ENCODE peak calls at places on chromosomes 12 and 14, in eight cellular contexts. One of them, this sample, is unnamed.

GRCh38 chr12:40308851-40309420 is 84.1 kb downstream of the LRRK2 start:
- DNase-seq in astrocyte of the spinal cord: no peak
- DNase-seq in astrocyte: no peak
- DNase-seq in brain microvascular endothelial cell: no peak
- DNase-seq in AG04450: no peak
- DNase-seq in foreskin fibroblast: no peak
- DNase-seq in mesendoderm: no peak
- DNase-seq in lower leg skin: no peak
- DNase-seq in this sample: no peak

GRCh38 chr14:44895716-44896115 is 66.0 kb downstream of the KLHL28 start:
- DNase-seq in astrocyte: peak; percentile 87
- DNase-seq in astrocyte of the spinal cord: peak; percentile 73
- DNase-seq in lower leg skin: no peak
- DNase-seq in mesendoderm: peak; percentile 17
- DNase-seq in foreskin fibroblast: peak; percentile 59
- DNase-seq in AG04450: peak; percentile 42
- DNase-seq in brain microvascular endothelial cell: peak; percentile 69
- DNase-seq in this sample: peak; percentile 35

GRCh38 chr14:93723001-93723400 is 65.3 kb downstream of the PRIMA1 start:
- DNase-seq in AG04450: no peak
- DNase-seq in astrocyte of the spinal cord: no peak
- DNase-seq in astrocyte: no peak
- DNase-seq in mesendoderm: no peak
- DNase-seq in foreskin fibroblast: no peak
- DNase-seq in lower leg skin: no peak
- DNase-seq in brain microvascular endothelial cell: no peak
- DNase-seq in this sample: no peak

GRCh38 chr14:68124885-68125731 is 305.5 kb downstream of the RAD51B start:
- DNase-seq in astrocyte of the spinal cord: peak; percentile 76
- DNase-seq in astrocyte: peak; percentile 89
- DNase-seq in foreskin fibroblast: peak; percentile 63
- DNase-seq in brain microvascular endothelial cell: peak; percentile 74
- DNase-seq in mesendoderm: peak; percentile 53
- DNase-seq in lower leg skin: no peak
- DNase-seq in AG04450: no peak
- DNase-seq in this sample: no peak

GRCh38 chr14:36684946-36685345 is 23.3 kb downstream of the PAX9 start:
- DNase-seq in astrocyte: no peak
- DNase-seq in AG04450: no peak
- DNase-seq in astrocyte of the spinal cord: no peak
- DNase-seq in foreskin fibroblast: no peak
- DNase-seq in mesendoderm: no peak
- DNase-seq in lower leg skin: no peak
- DNase-seq in brain microvascular endothelial cell: no peak
- DNase-seq in this sample: no peak

GRCh38 chr12:92369643-92370042 is 224.0 kb upstream of the BTG1 start:
- DNase-seq in foreskin fibroblast: peak; percentile 93
- DNase-seq in astrocyte of the spinal cord: peak; percentile 38
- DNase-seq in AG04450: no peak
- DNase-seq in lower leg skin: no peak
- DNase-seq in astrocyte: peak; percentile 59
- DNase-seq in mesendoderm: no peak
- DNase-seq in brain microvascular endothelial cell: no peak
- DNase-seq in this sample: no peak

GRCh38 chr14:63993992-63994391 is 141.2 kb downstream of the SYNE2 start:
- DNase-seq in mesendoderm: no peak
- DNase-seq in foreskin fibroblast: no peak
- DNase-seq in lower leg skin: no peak
- DNase-seq in brain microvascular endothelial cell: peak; percentile 2
- DNase-seq in astrocyte of the spinal cord: no peak
- DNase-seq in AG04450: no peak
- DNase-seq in astrocyte: no peak
- DNase-seq in this sample: no peak

GRCh38 chr12:84034891-84035290 is 877.7 kb downstream of the SLC6A15 start:
- DNase-seq in astrocyte of the spinal cord: no peak
- DNase-seq in mesendoderm: no peak
- DNase-seq in lower leg skin: no peak
- DNase-seq in brain microvascular endothelial cell: no peak
- DNase-seq in foreskin fibroblast: peak; percentile 1
- DNase-seq in AG04450: no peak
- DNase-seq in astrocyte: no peak
- DNase-seq in this sample: no peak

GRCh38 chr14:103247169-103247606 is 86.8 kb upstream of the EIF5 start:
- DNase-seq in astrocyte: no peak
- DNase-seq in astrocyte of the spinal cord: no peak
- DNase-seq in lower leg skin: no peak
- DNase-seq in foreskin fibroblast: no peak
- DNase-seq in brain microvascular endothelial cell: no peak
- DNase-seq in mesendoderm: peak; percentile 18
- DNase-seq in AG04450: no peak
- DNase-seq in this sample: no peak

GRCh38 chr14:53153702-53154112 is 584 bp upstream of the DDHD1 start:
- DNase-seq in mesendoderm: no peak
- DNase-seq in foreskin fibroblast: no peak
- DNase-seq in astrocyte of the spinal cord: no peak
- DNase-seq in astrocyte: no peak
- DNase-seq in brain microvascular endothelial cell: no peak
- DNase-seq in AG04450: no peak
- DNase-seq in lower leg skin: no peak
- DNase-seq in this sample: no peak

GRCh38 chr14:71883094-71883493 is 49.1 kb upstream of the RGS6 start:
- DNase-seq in lower leg skin: no peak
- DNase-seq in astrocyte: no peak
- DNase-seq in AG04450: no peak
- DNase-seq in brain microvascular endothelial cell: no peak
- DNase-seq in foreskin fibroblast: no peak
- DNase-seq in astrocyte of the spinal cord: no peak
- DNase-seq in mesendoderm: no peak
- DNase-seq in this sample: no peak

GRCh38 chr12:91177380-91177779 is 5.2 kb downstream of the DCN start:
- DNase-seq in astrocyte of the spinal cord: peak; percentile 10
- DNase-seq in lower leg skin: no peak
- DNase-seq in AG04450: no peak
- DNase-seq in astrocyte: peak; percentile 34
- DNase-seq in foreskin fibroblast: no peak
- DNase-seq in mesendoderm: no peak
- DNase-seq in brain microvascular endothelial cell: peak; percentile 28
- DNase-seq in this sample: no peak

GRCh38 chr12:102107970-102108369 is 11.9 kb downstream of the NUP37 start:
- DNase-seq in mesendoderm: no peak
- DNase-seq in lower leg skin: no peak
- DNase-seq in astrocyte: no peak
- DNase-seq in astrocyte of the spinal cord: no peak
- DNase-seq in AG04450: no peak
- DNase-seq in foreskin fibroblast: no peak
- DNase-seq in brain microvascular endothelial cell: no peak
- DNase-seq in this sample: no peak

GRCh38 chr12:107986183-107986582 is 142.9 kb upstream of the WSCD2 start:
- DNase-seq in mesendoderm: no peak
- DNase-seq in lower leg skin: no peak
- DNase-seq in astrocyte: no peak
- DNase-seq in astrocyte of the spinal cord: no peak
- DNase-seq in brain microvascular endothelial cell: no peak
- DNase-seq in foreskin fibroblast: no peak
- DNase-seq in AG04450: no peak
- DNase-seq in this sample: no peak
- H3K4me3 ChIP-seq in mesendoderm: no peak overlapping the region
- H3K4me3 ChIP-seq in lower leg skin: no peak overlapping the region
- H3K4me3 ChIP-seq in astrocyte: no peak overlapping the region
- H3K4me3 ChIP-seq in astrocyte of the spinal cord: no peak overlapping the region
- H3K4me3 ChIP-seq in brain microvascular endothelial cell: no peak overlapping the region
- H3K4me3 ChIP-seq in foreskin fibroblast: no peak overlapping the region
- H3K4me3 ChIP-seq in AG04450: no peak overlapping the region
- H3K4me3 ChIP-seq in this sample: no peak overlapping the region

GRCh38 chr12:61996717-61997116 is 263.5 kb upstream of the USP15 start:
- DNase-seq in mesendoderm: no peak
- DNase-seq in AG04450: no peak
- DNase-seq in brain microvascular endothelial cell: no peak
- DNase-seq in foreskin fibroblast: no peak
- DNase-seq in astrocyte of the spinal cord: no peak
- DNase-seq in lower leg skin: no peak
- DNase-seq in astrocyte: no peak
- DNase-seq in this sample: no peak

GRCh38 chr12:61993734-61994345 is 266.4 kb upstream of the USP15 start:
- DNase-seq in brain microvascular endothelial cell: peak; percentile 25
- DNase-seq in foreskin fibroblast: peak; percentile 0
- DNase-seq in lower leg skin: no peak
- DNase-seq in mesendoderm: peak; percentile 76
- DNase-seq in astrocyte of the spinal cord: peak; percentile 13
- DNase-seq in AG04450: no peak
- DNase-seq in astrocyte: no peak
- DNase-seq in this sample: no peak

GRCh38 chr12:61991663-61992062 is 268.5 kb upstream of the USP15 start:
- DNase-seq in foreskin fibroblast: no peak
- DNase-seq in brain microvascular endothelial cell: no peak
- DNase-seq in astrocyte: no peak
- DNase-seq in AG04450: no peak
- DNase-seq in astrocyte of the spinal cord: no peak
- DNase-seq in mesendoderm: no peak
- DNase-seq in lower leg skin: no peak
- DNase-seq in this sample: no peak
- H3K4me3 ChIP-seq in foreskin fibroblast: no peak overlapping the region
- H3K4me3 ChIP-seq in brain microvascular endothelial cell: no peak overlapping the region
- H3K4me3 ChIP-seq in astrocyte: no peak overlapping the region
- H3K4me3 ChIP-seq in AG04450: no peak overlapping the region
- H3K4me3 ChIP-seq in astrocyte of the spinal cord: no peak overlapping the region
- H3K4me3 ChIP-seq in mesendoderm: no peak overlapping the region
- H3K4me3 ChIP-seq in lower leg skin: no peak overlapping the region
- H3K4me3 ChIP-seq in this sample: no peak overlapping the region

GRCh38 chr14:100191584-100192249 is 32.3 kb upstream of the DEGS2 start:
- DNase-seq in AG04450: no peak
- DNase-seq in foreskin fibroblast: no peak
- DNase-seq in mesendoderm: no peak
- DNase-seq in astrocyte of the spinal cord: no peak
- DNase-seq in brain microvascular endothelial cell: no peak
- DNase-seq in astrocyte: no peak
- DNase-seq in lower leg skin: no peak
- DNase-seq in this sample: no peak

GRCh38 chr14:100192250-100192671 is 32.8 kb upstream of the DEGS2 start:
- DNase-seq in mesendoderm: no peak
- DNase-seq in foreskin fibroblast: no peak
- DNase-seq in brain microvascular endothelial cell: no peak
- DNase-seq in astrocyte of the spinal cord: no peak
- DNase-seq in AG04450: no peak
- DNase-seq in astrocyte: no peak
- DNase-seq in lower leg skin: no peak
- DNase-seq in this sample: no peak

GRCh38 chr14:100192672-100193416 is 33.4 kb upstream of the DEGS2 start:
- DNase-seq in astrocyte: peak; percentile 89
- DNase-seq in brain microvascular endothelial cell: peak; percentile 97
- DNase-seq in astrocyte of the spinal cord: peak; percentile 97
- DNase-seq in mesendoderm: peak; percentile 99
- DNase-seq in foreskin fibroblast: peak; percentile 89
- DNase-seq in lower leg skin: peak; percentile 99
- DNase-seq in AG04450: peak; percentile 88
- DNase-seq in this sample: peak; percentile 83

GRCh38 chr14:100190126-100190525 is 30.7 kb upstream of the DEGS2 start:
- DNase-seq in lower leg skin: no peak
- DNase-seq in brain microvascular endothelial cell: no peak
- DNase-seq in astrocyte: no peak
- DNase-seq in mesendoderm: no peak
- DNase-seq in foreskin fibroblast: no peak
- DNase-seq in AG04450: no peak
- DNase-seq in astrocyte of the spinal cord: no peak
- DNase-seq in this sample: no peak

DNA sequence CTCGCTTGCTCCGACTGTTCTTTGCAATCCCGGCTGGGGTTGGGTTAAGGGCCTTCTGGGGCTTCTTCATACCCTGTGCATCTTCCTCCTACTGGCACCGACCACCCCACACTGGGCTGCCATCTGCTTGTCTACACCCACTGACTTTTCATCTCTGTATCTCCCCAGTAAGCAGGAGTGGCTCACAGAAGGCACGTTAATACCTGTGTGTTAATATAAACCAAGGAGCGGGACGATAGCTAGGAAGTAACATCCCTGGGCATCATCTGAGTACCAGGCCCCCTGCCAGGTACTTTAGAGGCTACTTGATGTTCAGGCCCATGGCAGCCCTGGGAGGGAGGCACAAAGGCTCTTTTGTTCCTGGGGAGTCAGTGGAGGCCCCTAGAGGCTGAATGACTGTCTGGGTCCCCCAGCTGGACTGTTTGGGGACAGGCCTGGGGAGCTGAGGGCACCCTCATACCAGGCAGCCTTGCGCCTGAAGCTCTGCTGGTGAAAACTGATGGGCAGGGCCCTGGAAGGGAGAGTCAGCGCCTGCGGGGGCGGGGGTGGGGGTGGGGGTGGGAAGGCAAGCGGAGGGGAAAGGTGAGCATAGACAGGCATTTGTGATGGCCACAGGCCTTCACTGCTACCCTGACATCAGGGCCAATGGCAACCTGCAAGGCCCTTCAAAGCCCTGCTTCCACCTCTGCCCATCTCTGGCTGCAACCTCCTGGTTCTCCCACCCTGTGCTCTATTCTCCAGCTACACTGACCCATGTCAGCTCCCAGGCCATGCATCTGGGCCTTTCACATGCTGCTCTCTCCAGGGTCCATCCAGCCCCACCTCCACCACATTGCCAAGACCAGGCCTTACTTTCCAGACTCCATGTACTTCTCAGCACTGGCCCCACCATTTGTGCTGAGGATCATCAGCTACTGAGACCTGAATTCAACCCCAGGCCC is 34.2 kb upstream of the DEGS2 start:
- DNase-seq in astrocyte of the spinal cord: no peak
- DNase-seq in foreskin fibroblast: no peak
- DNase-seq in mesendoderm: no peak
- DNase-seq in astrocyte: no peak
- DNase-seq in lower leg skin: no peak
- DNase-seq in AG04450: no peak
- DNase-seq in brain microvascular endothelial cell: no peak
- DNase-seq in this sample: no peak
- H3K4me3 ChIP-seq in astrocyte of the spinal cord: peak overlapping the region; percentile 49
- H3K4me3 ChIP-seq in foreskin fibroblast: peak overlapping the region; percentile 60
- H3K4me3 ChIP-seq in mesendoderm: no peak overlapping the region
- H3K4me3 ChIP-seq in astrocyte: peak overlapping the region; percentile 57
- H3K4me3 ChIP-seq in lower leg skin: no peak overlapping the region
- H3K4me3 ChIP-seq in AG04450: peak overlapping the region; percentile 58
- H3K4me3 ChIP-seq in brain microvascular endothelial cell: peak overlapping the region; percentile 51
- H3K4me3 ChIP-seq in this sample: peak overlapping the region; percentile 52

GRCh38 chr12:99067171-99067785 is 422.2 kb downstream of the APAF1 start:
- DNase-seq in AG04450: no peak
- DNase-seq in astrocyte of the spinal cord: no peak
- DNase-seq in mesendoderm: no peak
- DNase-seq in astrocyte: no peak
- DNase-seq in lower leg skin: no peak
- DNase-seq in brain microvascular endothelial cell: no peak
- DNase-seq in foreskin fibroblast: no peak
- DNase-seq in this sample: no peak

GRCh38 chr12:99066726-99067125 is 421.6 kb downstream of the APAF1 start:
- DNase-seq in brain microvascular endothelial cell: no peak
- DNase-seq in astrocyte: no peak
- DNase-seq in mesendoderm: no peak
- DNase-seq in AG04450: no peak
- DNase-seq in astrocyte of the spinal cord: no peak
- DNase-seq in lower leg skin: no peak
- DNase-seq in foreskin fibroblast: no peak
- DNase-seq in this sample: no peak

DNA sequence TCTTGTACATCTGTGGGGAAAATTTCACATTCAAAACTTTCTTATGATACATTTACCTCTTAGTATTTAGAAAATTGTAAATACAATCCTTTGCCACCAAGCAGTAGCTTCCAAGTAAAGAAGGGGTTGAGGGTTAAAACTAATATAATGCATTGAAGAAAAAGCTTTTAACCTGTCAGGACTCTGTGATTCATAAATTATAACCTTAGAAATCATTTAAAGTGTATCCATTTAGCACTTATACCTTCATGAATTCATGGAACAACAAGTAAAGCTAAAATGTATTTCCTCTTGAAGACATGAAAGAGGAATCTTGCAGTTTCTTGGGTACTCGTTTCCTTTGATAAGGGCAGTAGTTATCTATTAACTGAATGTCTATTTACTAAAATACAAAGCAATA is 424.3 kb downstream of the APAF1 start:
- DNase-seq in astrocyte of the spinal cord: no peak
- DNase-seq in astrocyte: no peak
- DNase-seq in brain microvascular endothelial cell: no peak
- DNase-seq in mesendoderm: no peak
- DNase-seq in foreskin fibroblast: no peak
- DNase-seq in AG04450: no peak
- DNase-seq in lower leg skin: no peak
- DNase-seq in this sample: no peak
- H3K4me3 ChIP-seq in astrocyte of the spinal cord: no peak overlapping the region
- H3K4me3 ChIP-seq in astrocyte: no peak overlapping the region
- H3K4me3 ChIP-seq in brain microvascular endothelial cell: no peak overlapping the region
- H3K4me3 ChIP-seq in mesendoderm: no peak overlapping the region
- H3K4me3 ChIP-seq in foreskin fibroblast: no peak overlapping the region
- H3K4me3 ChIP-seq in AG04450: no peak overlapping the region
- H3K4me3 ChIP-seq in lower leg skin: no peak overlapping the region
- H3K4me3 ChIP-seq in this sample: no peak overlapping the region

This sample was measured in skeletal muscle cell.